ENCODE peak calls at places on chromosomes 3 and 15, in eight cellular contexts. One of them, this sample, is unnamed.

GRCh38 chr15:71575474-71576045 is 234.8 kb upstream of the NR2E3 start:
- DNase-seq in OCI-LY7: peak
- DNase-seq in esophagus squamous epithelium: no peak
- DNase-seq in DND-41: no peak
- DNase-seq in effector memory CD4-positive, alpha-beta T cell: no peak
- DNase-seq in brain microvascular endothelial cell: no peak
- DNase-seq in aorta: no peak
- DNase-seq in GM23338: peak
- DNase-seq in this sample: no peak

GRCh38 chr3:129016366-129016724 is 15.2 kb downstream of the EFCC1 start:
- DNase-seq in GM23338: no peak
- DNase-seq in esophagus squamous epithelium: no peak
- DNase-seq in DND-41: peak
- DNase-seq in brain microvascular endothelial cell: no peak
- DNase-seq in aorta: no peak
- DNase-seq in effector memory CD4-positive, alpha-beta T cell: peak
- DNase-seq in OCI-LY7: peak
- DNase-seq in this sample: no peak

GRCh38 chr3:52845691-52846426 is 11.0 kb upstream of the MUSTN1 start:
- DNase-seq in brain microvascular endothelial cell: no peak
- DNase-seq in DND-41: no peak
- DNase-seq in esophagus squamous epithelium: no peak
- DNase-seq in aorta: no peak
- DNase-seq in OCI-LY7: peak
- DNase-seq in effector memory CD4-positive, alpha-beta T cell: no peak
- DNase-seq in GM23338: peak
- DNase-seq in this sample: no peak

GRCh38 chr3:112550859-112551258 is 10.9 kb downstream of the ATG3 start:
- DNase-seq in OCI-LY7: no peak
- DNase-seq in GM23338: peak
- DNase-seq in esophagus squamous epithelium: no peak
- DNase-seq in brain microvascular endothelial cell: no peak
- DNase-seq in aorta: no peak
- DNase-seq in DND-41: no peak
- DNase-seq in effector memory CD4-positive, alpha-beta T cell: no peak
- DNase-seq in this sample: no peak

GRCh38 chr3:195802261-195802701 is 9.4 kb downstream of the MUC4 start:
- DNase-seq in DND-41: peak
- DNase-seq in effector memory CD4-positive, alpha-beta T cell: no peak
- DNase-seq in esophagus squamous epithelium: no peak
- DNase-seq in GM23338: no peak
- DNase-seq in OCI-LY7: peak
- DNase-seq in aorta: peak
- DNase-seq in brain microvascular endothelial cell: no peak
- DNase-seq in this sample: no peak

GRCh38 chr3:196357905-196358304 is 19.7 kb upstream of the TM4SF19 start:
- DNase-seq in effector memory CD4-positive, alpha-beta T cell: no peak
- DNase-seq in DND-41: no peak
- DNase-seq in esophagus squamous epithelium: no peak
- DNase-seq in GM23338: no peak
- DNase-seq in OCI-LY7: no peak
- DNase-seq in brain microvascular endothelial cell: no peak
- DNase-seq in aorta: no peak
- DNase-seq in this sample: no peak

GRCh38 chr3:193134895-193135294 is 106.1 kb upstream of the PLAAT1 start:
- DNase-seq in effector memory CD4-positive, alpha-beta T cell: no peak
- DNase-seq in brain microvascular endothelial cell: peak
- DNase-seq in esophagus squamous epithelium: no peak
- DNase-seq in aorta: no peak
- DNase-seq in OCI-LY7: no peak
- DNase-seq in DND-41: no peak
- DNase-seq in GM23338: no peak
- DNase-seq in this sample: peak

GRCh38 chr15:40787991-40788390 is 18.2 kb downstream of the C15orf62 start:
- DNase-seq in GM23338: peak
- DNase-seq in OCI-LY7: no peak
- DNase-seq in brain microvascular endothelial cell: no peak
- DNase-seq in effector memory CD4-positive, alpha-beta T cell: no peak
- DNase-seq in DND-41: no peak
- DNase-seq in aorta: peak
- DNase-seq in esophagus squamous epithelium: no peak
- DNase-seq in this sample: no peak

GRCh38 chr3:107797586-107797985 is 274.8 kb downstream of the BBX start:
- DNase-seq in DND-41: no peak
- DNase-seq in aorta: no peak
- DNase-seq in effector memory CD4-positive, alpha-beta T cell: no peak
- DNase-seq in brain microvascular endothelial cell: no peak
- DNase-seq in esophagus squamous epithelium: no peak
- DNase-seq in OCI-LY7: no peak
- DNase-seq in GM23338: no peak
- DNase-seq in this sample: no peak

GRCh38 chr15:67256051-67256450 is 1.5 kb downstream of the IQCH start:
- DNase-seq in DND-41: no peak
- DNase-seq in brain microvascular endothelial cell: no peak
- DNase-seq in GM23338: no peak
- DNase-seq in esophagus squamous epithelium: no peak
- DNase-seq in effector memory CD4-positive, alpha-beta T cell: no peak
- DNase-seq in OCI-LY7: no peak
- DNase-seq in aorta: no peak
- DNase-seq in this sample: no peak

GRCh38 chr3:58206406-58207011 is 4.3 kb downstream of the DNASE1L3 start:
- DNase-seq in esophagus squamous epithelium: no peak
- DNase-seq in GM23338: no peak
- DNase-seq in OCI-LY7: no peak
- DNase-seq in DND-41: no peak
- DNase-seq in effector memory CD4-positive, alpha-beta T cell: no peak
- DNase-seq in aorta: no peak
- DNase-seq in brain microvascular endothelial cell: peak
- DNase-seq in this sample: no peak

GRCh38 chr3:113954091-113954685 is 6.4 kb downstream of the ZDHHC23 start:
- DNase-seq in brain microvascular endothelial cell: no peak
- DNase-seq in effector memory CD4-positive, alpha-beta T cell: no peak
- DNase-seq in aorta: no peak
- DNase-seq in GM23338: no peak
- DNase-seq in OCI-LY7: no peak
- DNase-seq in DND-41: no peak
- DNase-seq in esophagus squamous epithelium: no peak
- DNase-seq in this sample: no peak

DNA sequence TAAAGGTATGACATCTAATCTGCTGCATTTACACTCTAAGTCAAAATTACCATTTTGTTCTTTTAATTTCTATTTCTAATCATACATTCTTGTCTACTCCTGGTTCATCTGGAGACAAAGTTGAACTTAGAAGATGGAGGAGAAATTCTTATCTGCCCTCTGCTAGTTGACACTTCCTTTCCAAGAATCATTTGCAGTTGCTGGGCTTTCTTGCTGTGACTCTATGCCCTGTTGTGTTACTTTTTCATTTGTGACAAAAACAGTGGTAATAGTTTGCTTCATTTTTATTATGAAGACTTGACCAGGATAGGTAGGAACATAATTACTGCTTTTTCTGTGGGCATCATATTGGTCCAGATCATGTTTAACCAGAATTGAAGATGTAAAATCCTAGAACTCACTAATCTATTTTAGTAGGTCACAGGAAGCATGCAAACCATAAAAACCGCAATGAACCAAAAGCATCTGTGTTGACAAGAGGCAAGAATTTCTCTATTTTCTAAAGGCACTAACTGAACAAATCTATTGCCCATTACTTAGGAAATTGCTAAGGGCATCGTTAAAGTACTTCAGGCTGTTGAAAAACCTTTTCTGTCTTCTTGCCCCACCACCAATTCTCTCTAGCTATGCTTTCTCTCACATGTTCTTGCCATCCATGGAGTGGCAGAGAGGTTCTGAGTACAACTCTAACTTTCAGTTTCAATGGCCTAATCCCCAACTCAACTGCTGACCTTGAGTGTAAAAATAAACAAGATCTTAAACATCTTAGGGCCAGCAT is 4.2 kb upstream of the CCR2 start:
- DNase-seq in DND-41: peak
- DNase-seq in aorta: no peak
- DNase-seq in OCI-LY7: no peak
- DNase-seq in brain microvascular endothelial cell: no peak
- DNase-seq in esophagus squamous epithelium: no peak
- DNase-seq in effector memory CD4-positive, alpha-beta T cell: no peak
- DNase-seq in GM23338: no peak
- DNase-seq in this sample: no peak
- H3K27ac ChIP-seq in DND-41: peak
- H3K27ac ChIP-seq in aorta: no peak
- H3K27ac ChIP-seq in OCI-LY7: no peak
- H3K27ac ChIP-seq in brain microvascular endothelial cell: no peak
- H3K27ac ChIP-seq in esophagus squamous epithelium: no peak
- H3K27ac ChIP-seq in effector memory CD4-positive, alpha-beta T cell: peak
- H3K27ac ChIP-seq in GM23338: no peak
- H3K27ac ChIP-seq in this sample: no peak

DNA sequence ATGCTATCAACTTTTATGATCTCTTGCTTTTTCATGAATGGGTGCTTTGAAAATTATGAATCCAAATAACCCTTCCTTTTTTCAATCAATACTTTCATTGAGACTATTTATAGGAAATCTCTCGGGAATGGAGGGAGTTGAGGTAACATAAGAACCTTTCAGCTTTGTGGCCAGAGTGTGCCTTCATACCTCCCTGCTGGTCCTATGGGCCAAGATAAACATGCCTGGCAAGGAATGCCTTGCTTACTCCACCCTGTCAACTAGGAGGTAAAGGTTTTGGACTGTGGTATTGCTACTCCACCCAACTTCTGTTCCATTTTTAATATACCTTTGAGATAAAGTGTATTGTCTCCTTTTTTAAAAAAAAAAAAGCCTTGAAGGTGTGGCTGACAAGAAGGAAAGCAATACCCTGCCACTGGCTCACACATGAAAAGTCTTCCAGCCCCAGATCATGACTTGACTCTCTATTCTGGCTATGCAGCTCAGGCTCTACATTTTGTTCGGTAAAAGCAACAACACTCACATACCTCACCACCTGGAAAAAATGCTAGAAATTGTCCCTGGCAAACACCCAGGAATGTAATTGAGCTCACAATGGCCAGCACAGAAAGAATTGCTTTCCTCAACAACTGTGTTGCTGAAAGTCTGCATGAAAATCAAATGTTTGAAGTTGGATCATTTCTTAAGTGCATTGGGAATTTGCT is 35.8 kb downstream of the COL8A1 start:
- DNase-seq in GM23338: no peak
- DNase-seq in aorta: no peak
- DNase-seq in effector memory CD4-positive, alpha-beta T cell: no peak
- DNase-seq in brain microvascular endothelial cell: peak
- DNase-seq in OCI-LY7: no peak
- DNase-seq in esophagus squamous epithelium: no peak
- DNase-seq in DND-41: no peak
- DNase-seq in this sample: no peak
- H3K27ac ChIP-seq in GM23338: no peak
- H3K27ac ChIP-seq in aorta: peak
- H3K27ac ChIP-seq in effector memory CD4-positive, alpha-beta T cell: no peak
- H3K27ac ChIP-seq in brain microvascular endothelial cell: peak
- H3K27ac ChIP-seq in OCI-LY7: no peak
- H3K27ac ChIP-seq in esophagus squamous epithelium: no peak
- H3K27ac ChIP-seq in DND-41: no peak
- H3K27ac ChIP-seq in this sample: peak

GRCh38 chr3:15681668-15682067 is 80.1 kb downstream of the BTD start:
- DNase-seq in GM23338: no peak
- DNase-seq in brain microvascular endothelial cell: no peak
- DNase-seq in esophagus squamous epithelium: no peak
- DNase-seq in DND-41: no peak
- DNase-seq in OCI-LY7: no peak
- DNase-seq in aorta: no peak
- DNase-seq in effector memory CD4-positive, alpha-beta T cell: no peak
- DNase-seq in this sample: no peak
- H3K27ac ChIP-seq in GM23338: no peak
- H3K27ac ChIP-seq in brain microvascular endothelial cell: no peak
- H3K27ac ChIP-seq in esophagus squamous epithelium: no peak
- H3K27ac ChIP-seq in DND-41: no peak
- H3K27ac ChIP-seq in OCI-LY7: no peak
- H3K27ac ChIP-seq in aorta: no peak
- H3K27ac ChIP-seq in effector memory CD4-positive, alpha-beta T cell: no peak
- H3K27ac ChIP-seq in this sample: no peak

DNA sequence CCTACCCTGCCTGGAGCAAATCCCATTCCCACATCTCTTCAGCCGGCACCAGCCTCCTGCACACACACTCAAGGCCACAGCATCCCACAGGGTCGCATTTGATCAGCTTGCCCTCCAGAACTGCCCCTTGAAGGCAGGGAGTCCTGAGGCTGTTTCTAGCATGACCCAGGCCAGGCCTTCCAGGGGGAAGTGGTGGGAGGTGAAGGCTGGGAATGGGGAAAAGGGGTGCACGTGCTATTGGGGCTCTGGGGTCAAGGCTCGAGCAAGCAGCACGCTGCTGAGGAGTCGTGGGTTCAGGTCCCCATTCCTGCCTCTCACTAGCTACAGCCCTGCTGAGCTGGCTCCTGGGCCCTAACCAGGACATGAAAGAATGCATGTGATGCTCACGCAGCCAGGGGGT is 24.9 kb downstream of the SEMA7A start:
- DNase-seq in esophagus squamous epithelium: no peak
- DNase-seq in OCI-LY7: no peak
- DNase-seq in aorta: no peak
- DNase-seq in effector memory CD4-positive, alpha-beta T cell: no peak
- DNase-seq in brain microvascular endothelial cell: no peak
- DNase-seq in DND-41: no peak
- DNase-seq in GM23338: no peak
- DNase-seq in this sample: no peak
- H3K27ac ChIP-seq in esophagus squamous epithelium: no peak
- H3K27ac ChIP-seq in OCI-LY7: no peak
- H3K27ac ChIP-seq in aorta: no peak
- H3K27ac ChIP-seq in effector memory CD4-positive, alpha-beta T cell: no peak
- H3K27ac ChIP-seq in brain microvascular endothelial cell: no peak
- H3K27ac ChIP-seq in DND-41: no peak
- H3K27ac ChIP-seq in GM23338: peak
- H3K27ac ChIP-seq in this sample: peak